ENCODE peak calls at places on chromosomes 3 and 15, in seven cellular contexts. S is HCT116, Q is heart left ventricle, Z is gastrocnemius medialis, M is tibial nerve, T is lower leg skin, N is H54. I is an unnamed sample.

GRCh38 chr15:34987182-34987488 is 952 bp downstream of the ZNF770 start:
- DNase-seq in S (no peak), Q (no peak), Z (no peak), M (no peak), T (no peak), N (no peak), I (no peak)

GRCh38 chr3:177195242-177195940 is 1.9 kb downstream of the TBL1XR1 start:
- DNase-seq in S (no peak), Q (peak), Z (no peak), M (no peak), T (no peak), N (no peak), I (no peak)

GRCh38 chr15:58396181-58396580 is 35.6 kb upstream of the LIPC start:
- DNase-seq in S (no peak), Q (no peak), Z (no peak), M (no peak), T (no peak), N (no peak), I (no peak)

GRCh38 chr15:88704791-88705768 is 66.3 kb downstream of the ISG20 start:
- DNase-seq in S (no peak), Q (peak), Z (no peak), M (peak), T (peak), N (no peak), I (no peak)

GRCh38 chr3:73512095-73512494 is 112.6 kb downstream of the PDZRN3 start:
- DNase-seq in S (no peak), Q (no peak), Z (no peak), M (no peak), T (no peak), N (no peak), I (no peak)

GRCh38 chr3:46666471-46666845 is 27.0 kb downstream of the ALS2CL start:
- DNase-seq in S (no peak), Q (peak), Z (peak), M (no peak), T (peak), N (peak), I (no peak)

GRCh38 chr3:21028412-21028811 is 722.6 kb downstream of the ZNF385D start:
- DNase-seq in S (no peak), Q (no peak), Z (no peak), M (no peak), T (no peak), N (no peak), I (no peak)

GRCh38 chr15:66777596-66778313 is 75.7 kb downstream of the SMAD6 start:
- DNase-seq in S (no peak), Q (no peak), Z (no peak), M (no peak), T (no peak), N (no peak), I (no peak)

GRCh38 chr3:14518893-14519292 is 21.2 kb downstream of the GRIP2 start:
- DNase-seq in S (no peak), Q (peak), Z (no peak), M (no peak), T (peak), N (no peak), I (no peak)

GRCh38 chr3:11090551-11090950 is 63.7 kb upstream of the HRH1 start:
- DNase-seq in S (no peak), Q (no peak), Z (no peak), M (no peak), T (no peak), N (no peak), I (no peak)

GRCh38 chr3:105277656-105278055 is 89.1 kb upstream of the ALCAM start:
- DNase-seq in S (no peak), Q (no peak), Z (no peak), M (no peak), T (no peak), N (no peak), I (no peak)

GRCh38 chr3:36908647-36909180 is 36.1 kb downstream of the TRANK1 start:
- DNase-seq in S (no peak), Q (no peak), Z (no peak), M (no peak), T (no peak), N (no peak), I (no peak)

GRCh38 chr3:47841786-47842349 is 38.9 kb downstream of the DHX30 start:
- DNase-seq in S (no peak), Q (no peak), Z (no peak), M (no peak), T (no peak), N (no peak), I (no peak)

GRCh38 chr3:47522082-47522987 is 8.8 kb upstream of the ELP6 start:
- DNase-seq in S (peak), Q (peak), Z (peak), M (peak), T (peak), N (peak), I (peak)

GRCh38 chr3:50617096-50617791 is at the start of gene MAPKAPK3:
- DNase-seq in S (no peak), Q (peak), Z (peak), M (no peak), T (peak), N (no peak), I (no peak)

DNA sequence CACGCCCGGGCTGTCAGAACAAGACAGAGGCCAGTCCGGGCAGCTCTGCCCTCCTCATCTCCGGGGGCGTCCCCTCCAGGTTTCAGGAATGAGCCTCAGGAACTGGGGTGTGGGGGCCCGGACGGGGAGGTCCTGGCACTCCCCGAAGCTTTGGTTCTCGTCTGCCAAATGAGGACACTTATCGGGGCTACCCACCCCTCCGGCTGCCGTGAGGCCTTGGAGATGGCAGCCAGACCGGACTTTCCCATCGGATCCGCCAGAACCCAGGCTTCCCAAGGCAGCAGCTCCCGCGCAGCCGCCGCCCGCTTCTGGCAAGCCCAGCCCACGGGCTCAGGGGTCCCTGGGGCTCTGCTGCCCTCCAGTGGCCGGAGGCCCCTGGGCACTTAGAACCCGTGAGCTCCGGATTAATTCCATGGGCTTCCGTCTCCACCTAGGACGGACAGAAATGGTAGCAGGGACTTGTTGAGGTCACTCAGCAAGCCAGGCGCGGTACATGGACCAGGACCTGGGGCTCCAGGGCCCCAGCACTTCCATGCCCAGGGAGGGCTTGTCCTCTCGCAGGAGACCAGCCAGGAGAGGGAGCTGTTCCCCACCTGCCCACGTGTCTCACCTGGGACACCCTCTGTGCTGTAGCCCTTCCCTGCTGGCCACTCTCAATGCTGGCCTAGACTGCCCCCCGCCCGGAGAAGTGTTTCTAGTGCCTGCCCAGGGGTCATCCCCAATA is 89.4 kb downstream of the LINGO1 start:
- DNase-seq in S (peak), Q (peak), Z (peak), M (peak), T (peak), N (peak), I (peak)
- TF ChIP-seq POLR2A in S (peak), Q (no peak), Z (no peak), M (no peak), T (no peak), N (peak), I (no peak)

GRCh38 chr15:49423021-49423420 is at the start of gene FGF7:
- DNase-seq in S (no peak), Q (no peak), Z (no peak), M (peak), T (peak), N (no peak), I (no peak)
- TF ChIP-seq POLR2A in S (no peak), Q (no peak), Z (no peak), M (peak), T (no peak), N (no peak), I (no peak)

GRCh38 chr15:99014803-99015676 is 7.4 kb upstream of the PGPEP1L start:
- DNase-seq in S (peak), Q (peak), Z (peak), M (no peak), T (peak), N (peak), I (peak)
- TF ChIP-seq POLR2A in S (no peak), Q (no peak), Z (peak), M (no peak), T (no peak), N (no peak), I (peak)

GRCh38 chr15:78977091-78977571 is 32.3 kb upstream of the CTSH start:
- DNase-seq in S (no peak), Q (no peak), Z (no peak), M (no peak), T (no peak), N (no peak), I (peak)

GRCh38 chr15:78976691-78977090 is 31.8 kb upstream of the CTSH start:
- DNase-seq in S (no peak), Q (no peak), Z (no peak), M (no peak), T (no peak), N (no peak), I (peak)

GRCh38 chr15:78979456-78980320 is 34.8 kb upstream of the CTSH start:
- DNase-seq in S (peak), Q (peak), Z (no peak), M (peak), T (no peak), N (peak), I (no peak)

GRCh38 chr15:78978601-78979179 is 33.8 kb upstream of the CTSH start:
- DNase-seq in S (no peak), Q (no peak), Z (no peak), M (no peak), T (no peak), N (no peak), I (no peak)

DNA sequence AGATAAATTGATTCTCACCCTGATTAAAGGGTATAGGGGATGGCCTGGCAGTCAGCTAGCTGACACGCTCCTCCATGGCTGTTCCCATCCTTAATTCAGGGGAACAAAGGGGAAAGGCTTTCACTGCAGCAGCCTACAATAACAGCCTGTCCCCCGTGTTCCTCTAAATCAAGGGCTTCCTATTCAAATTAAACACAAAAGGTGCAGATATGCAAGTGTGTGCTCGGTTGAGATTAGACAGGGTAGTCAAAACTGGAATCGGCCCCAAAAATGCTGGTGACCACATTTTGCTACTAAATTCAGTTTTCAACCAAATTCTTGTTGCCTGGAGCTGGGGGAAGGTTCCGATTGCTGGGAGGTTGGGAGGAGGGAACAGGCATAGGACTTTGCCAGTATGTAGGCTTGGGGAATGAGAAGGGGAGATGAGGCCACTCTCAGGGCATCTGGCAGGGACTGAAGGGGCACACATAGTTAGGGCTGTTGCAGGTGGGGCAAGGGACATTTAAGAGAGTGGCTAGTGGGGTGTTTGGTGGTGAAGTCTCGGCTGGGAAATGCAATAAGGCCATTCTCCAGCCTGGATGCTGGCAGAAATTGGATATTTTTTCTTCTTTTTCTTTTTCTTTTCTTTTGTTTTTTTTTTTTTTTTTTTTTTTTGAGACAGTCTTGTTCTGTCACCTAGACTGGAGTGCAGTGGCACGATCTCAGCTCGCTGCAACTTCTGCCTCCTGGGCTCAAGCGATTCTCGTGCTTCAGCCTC is 32.9 kb upstream of the CTSH start:
- DNase-seq in S (no peak), Q (no peak), Z (no peak), M (no peak), T (no peak), N (no peak), I (no peak)
- TF ChIP-seq POLR2A in S (no peak), Q (no peak), Z (no peak), M (no peak), T (no peak), N (no peak), I (no peak)

GRCh38 chr15:39781967-39782292 is 711 bp downstream of the FSIP1 start:
- DNase-seq in S (no peak), Q (no peak), Z (no peak), M (no peak), T (no peak), N (no peak), I (no peak)

GRCh38 chr15:39783244-39783820 is 691 bp upstream of the FSIP1 start:
- DNase-seq in S (no peak), Q (no peak), Z (no peak), M (no peak), T (no peak), N (no peak), I (no peak)

GRCh38 chr15:39781147-39781966 is 1.3 kb downstream of the FSIP1 start:
- DNase-seq in S (no peak), Q (no peak), Z (no peak), M (no peak), T (no peak), N (no peak), I (no peak)

GRCh38 chr15:39784125-39784524 is 1.5 kb upstream of the FSIP1 start:
- DNase-seq in S (no peak), Q (no peak), Z (no peak), M (no peak), T (no peak), N (no peak), I (no peak)

GRCh38 chr15:39782441-39783138 is at the start of gene FSIP1:
- DNase-seq in S (peak), Q (peak), Z (peak), M (peak), T (peak), N (peak), I (peak)
- TF ChIP-seq POLR2A in S (no peak), Q (no peak), Z (no peak), M (peak), T (no peak), N (peak), I (peak)

I was measured in GM12891.